ENCODE peak calls at places on chromosome 7, in nine cellular contexts. One of them, this sample, is unnamed.

GRCh38 chr7:25669954-25670841 is 441.9 kb upstream of the NPVF start:
- DNase-seq in fibroblast of lung: peak; percentile 57
- DNase-seq in heart right ventricle: no peak
- DNase-seq in endodermal cell: no peak
- DNase-seq in coronary artery: no peak
- DNase-seq in lower lobe of right lung: no peak
- DNase-seq in right lobe of liver: no peak
- DNase-seq in SK-N-MC: no peak
- DNase-seq in CD8-positive, alpha-beta T cell: no peak
- DNase-seq in this sample: no peak

GRCh38 chr7:22248111-22248809 is 108.7 kb downstream of the RAPGEF5 start:
- DNase-seq in fibroblast of lung: peak; percentile 14
- DNase-seq in heart right ventricle: no peak
- DNase-seq in endodermal cell: no peak
- DNase-seq in coronary artery: no peak
- DNase-seq in lower lobe of right lung: no peak
- DNase-seq in right lobe of liver: no peak
- DNase-seq in SK-N-MC: no peak
- DNase-seq in CD8-positive, alpha-beta T cell: no peak
- DNase-seq in this sample: no peak

GRCh38 chr7:81264116-81264515 is 345.3 kb upstream of the SEMA3C start:
- DNase-seq in fibroblast of lung: no peak
- DNase-seq in heart right ventricle: no peak
- DNase-seq in endodermal cell: no peak
- DNase-seq in coronary artery: no peak
- DNase-seq in lower lobe of right lung: no peak
- DNase-seq in right lobe of liver: no peak
- DNase-seq in SK-N-MC: no peak
- DNase-seq in CD8-positive, alpha-beta T cell: no peak
- DNase-seq in this sample: no peak

GRCh38 chr7:15433154-15433553 is 128.7 kb downstream of the AGMO start:
- DNase-seq in fibroblast of lung: no peak
- DNase-seq in heart right ventricle: no peak
- DNase-seq in endodermal cell: no peak
- DNase-seq in coronary artery: no peak
- DNase-seq in lower lobe of right lung: no peak
- DNase-seq in right lobe of liver: no peak
- DNase-seq in SK-N-MC: no peak
- DNase-seq in CD8-positive, alpha-beta T cell: no peak
- DNase-seq in this sample: no peak

GRCh38 chr7:4749798-4750197 is 25.6 kb upstream of the AP5Z1 start:
- DNase-seq in fibroblast of lung: no peak
- DNase-seq in heart right ventricle: no peak
- DNase-seq in endodermal cell: no peak
- DNase-seq in coronary artery: no peak
- DNase-seq in lower lobe of right lung: no peak
- DNase-seq in right lobe of liver: no peak
- DNase-seq in SK-N-MC: no peak
- DNase-seq in CD8-positive, alpha-beta T cell: no peak
- DNase-seq in this sample: no peak

GRCh38 chr7:95229301-95229700 is 95.0 kb downstream of the PON1 start:
- DNase-seq in fibroblast of lung: no peak
- DNase-seq in heart right ventricle: no peak
- DNase-seq in endodermal cell: peak; percentile 45
- DNase-seq in coronary artery: no peak
- DNase-seq in lower lobe of right lung: no peak
- DNase-seq in right lobe of liver: no peak
- DNase-seq in SK-N-MC: no peak
- DNase-seq in CD8-positive, alpha-beta T cell: no peak
- DNase-seq in this sample: no peak

GRCh38 chr7:105776068-105776790 is 100.2 kb downstream of the ATXN7L1 start:
- DNase-seq in fibroblast of lung: peak; percentile 98
- DNase-seq in heart right ventricle: peak; percentile 24
- DNase-seq in endodermal cell: peak; percentile 96
- DNase-seq in coronary artery: peak; percentile 75
- DNase-seq in lower lobe of right lung: no peak
- DNase-seq in right lobe of liver: no peak
- DNase-seq in SK-N-MC: no peak
- DNase-seq in CD8-positive, alpha-beta T cell: no peak
- DNase-seq in this sample: no peak

GRCh38 chr7:107157091-107157490 is 11.7 kb upstream of the HBP1 start:
- DNase-seq in fibroblast of lung: no peak
- DNase-seq in heart right ventricle: no peak
- DNase-seq in endodermal cell: no peak
- DNase-seq in coronary artery: no peak
- DNase-seq in lower lobe of right lung: no peak
- DNase-seq in right lobe of liver: no peak
- DNase-seq in SK-N-MC: no peak
- DNase-seq in CD8-positive, alpha-beta T cell: no peak
- DNase-seq in this sample: no peak

GRCh38 chr7:55018361-55019328 is at the start of gene EGFR:
- DNase-seq in fibroblast of lung: peak; percentile 81
- DNase-seq in heart right ventricle: peak; percentile 84
- DNase-seq in endodermal cell: peak; percentile 86
- DNase-seq in coronary artery: peak; percentile 91
- DNase-seq in lower lobe of right lung: peak; percentile 86
- DNase-seq in right lobe of liver: peak; percentile 91
- DNase-seq in SK-N-MC: no peak
- DNase-seq in CD8-positive, alpha-beta T cell: no peak
- DNase-seq in this sample: no peak

GRCh38 chr7:107563072-107563760 is 504 bp downstream of the COG5 start:
- DNase-seq in fibroblast of lung: no peak
- DNase-seq in heart right ventricle: no peak
- DNase-seq in endodermal cell: no peak
- DNase-seq in coronary artery: no peak
- DNase-seq in lower lobe of right lung: no peak
- DNase-seq in right lobe of liver: no peak
- DNase-seq in SK-N-MC: no peak
- DNase-seq in CD8-positive, alpha-beta T cell: no peak
- DNase-seq in this sample: no peak

GRCh38 chr7:26073041-26073440 is 79.0 kb upstream of the NFE2L3 start:
- DNase-seq in fibroblast of lung: no peak
- DNase-seq in heart right ventricle: no peak
- DNase-seq in endodermal cell: peak; percentile 63
- DNase-seq in coronary artery: no peak
- DNase-seq in lower lobe of right lung: no peak
- DNase-seq in right lobe of liver: no peak
- DNase-seq in SK-N-MC: no peak
- DNase-seq in CD8-positive, alpha-beta T cell: no peak
- DNase-seq in this sample: no peak

GRCh38 chr7:14687241-14687640 is 215.3 kb downstream of the DGKB start:
- DNase-seq in fibroblast of lung: no peak
- DNase-seq in heart right ventricle: no peak
- DNase-seq in endodermal cell: no peak
- DNase-seq in coronary artery: no peak
- DNase-seq in lower lobe of right lung: no peak
- DNase-seq in right lobe of liver: no peak
- DNase-seq in SK-N-MC: no peak
- DNase-seq in CD8-positive, alpha-beta T cell: no peak
- DNase-seq in this sample: no peak

GRCh38 chr7:128726031-128726430 is 13.1 kb upstream of the CALU start:
- DNase-seq in fibroblast of lung: no peak
- DNase-seq in heart right ventricle: no peak
- DNase-seq in endodermal cell: no peak
- DNase-seq in coronary artery: no peak
- DNase-seq in lower lobe of right lung: no peak
- DNase-seq in right lobe of liver: no peak
- DNase-seq in SK-N-MC: no peak
- DNase-seq in CD8-positive, alpha-beta T cell: no peak
- DNase-seq in this sample: no peak

DNA sequence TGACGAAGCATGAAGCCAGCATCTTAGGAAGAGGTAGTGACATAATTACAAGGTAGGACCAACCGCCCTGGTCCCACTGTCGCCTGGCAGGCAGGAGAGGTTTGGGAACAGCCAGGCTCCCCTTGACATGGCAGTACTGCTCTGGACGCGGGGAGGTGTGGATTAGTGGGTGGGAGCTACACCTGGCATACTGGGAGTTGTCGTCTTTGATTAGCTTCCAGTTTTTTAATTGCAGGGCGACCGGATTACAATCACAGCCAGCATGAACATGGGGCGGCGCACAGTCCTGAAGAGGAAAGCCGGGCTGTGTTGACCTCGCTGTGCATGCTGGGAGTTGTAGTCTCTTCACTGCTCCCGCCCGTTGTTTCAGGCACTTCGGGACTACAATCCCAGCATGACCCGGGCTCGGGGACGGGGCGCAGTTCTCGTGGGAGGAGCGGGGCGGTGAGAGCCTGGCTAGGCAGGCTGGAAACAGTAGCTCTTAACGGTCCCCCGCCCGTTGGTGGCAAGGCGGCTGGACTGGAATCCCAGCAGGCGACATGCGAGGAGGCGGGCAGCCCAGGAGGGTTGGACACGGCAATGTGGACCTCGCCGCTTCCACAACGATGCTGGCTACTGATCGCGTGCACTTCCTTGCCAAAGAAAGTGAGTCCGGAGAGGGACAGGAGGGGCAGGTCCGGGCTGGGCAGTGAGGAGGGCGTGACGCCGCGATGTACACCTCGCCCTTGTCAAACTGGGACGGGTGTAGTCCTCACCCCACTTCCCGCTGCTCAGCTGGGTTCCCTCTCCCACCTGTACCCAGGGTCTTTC is 98.0 kb upstream of the ZNF722 start:
- DNase-seq in fibroblast of lung: no peak
- DNase-seq in heart right ventricle: peak; percentile 88
- DNase-seq in endodermal cell: no peak
- DNase-seq in coronary artery: no peak
- DNase-seq in lower lobe of right lung: peak; percentile 95
- DNase-seq in right lobe of liver: peak; percentile 91
- DNase-seq in SK-N-MC: no peak
- DNase-seq in CD8-positive, alpha-beta T cell: peak; percentile 85
- DNase-seq in this sample: peak; percentile 94
- H3K27ac ChIP-seq in fibroblast of lung: no peak overlapping the region
- H3K27ac ChIP-seq in heart right ventricle: peak overlapping the region; percentile 56
- H3K27ac ChIP-seq in endodermal cell: no peak overlapping the region
- H3K27ac ChIP-seq in coronary artery: no peak overlapping the region
- H3K27ac ChIP-seq in lower lobe of right lung: peak overlapping the region; percentile 78
- H3K27ac ChIP-seq in right lobe of liver: no peak overlapping the region
- H3K27ac ChIP-seq in SK-N-MC: no peak overlapping the region
- H3K27ac ChIP-seq in CD8-positive, alpha-beta T cell: peak overlapping the region; percentile 96
- H3K27ac ChIP-seq in this sample: peak overlapping the region; percentile 68

GRCh38 chr7:130294314-130294713 is 1.4 kb downstream of the CPA4 start:
- DNase-seq in fibroblast of lung: peak; percentile 40
- DNase-seq in heart right ventricle: no peak
- DNase-seq in endodermal cell: no peak
- DNase-seq in coronary artery: no peak
- DNase-seq in lower lobe of right lung: no peak
- DNase-seq in right lobe of liver: no peak
- DNase-seq in SK-N-MC: no peak
- DNase-seq in CD8-positive, alpha-beta T cell: no peak
- DNase-seq in this sample: no peak

GRCh38 chr7:130293521-130293920 is 560 bp downstream of the CPA4 start:
- DNase-seq in fibroblast of lung: no peak
- DNase-seq in heart right ventricle: no peak
- DNase-seq in endodermal cell: no peak
- DNase-seq in coronary artery: no peak
- DNase-seq in lower lobe of right lung: no peak
- DNase-seq in right lobe of liver: no peak
- DNase-seq in SK-N-MC: no peak
- DNase-seq in CD8-positive, alpha-beta T cell: no peak
- DNase-seq in this sample: no peak

GRCh38 chr7:130289478-130289877 is 3.5 kb upstream of the CPA4 start:
- DNase-seq in fibroblast of lung: no peak
- DNase-seq in heart right ventricle: no peak
- DNase-seq in endodermal cell: no peak
- DNase-seq in coronary artery: no peak
- DNase-seq in lower lobe of right lung: no peak
- DNase-seq in right lobe of liver: no peak
- DNase-seq in SK-N-MC: no peak
- DNase-seq in CD8-positive, alpha-beta T cell: no peak
- DNase-seq in this sample: no peak

GRCh38 chr7:130290745-130291144 is 2.2 kb upstream of the CPA4 start:
- DNase-seq in fibroblast of lung: peak; percentile 33
- DNase-seq in heart right ventricle: no peak
- DNase-seq in endodermal cell: no peak
- DNase-seq in coronary artery: no peak
- DNase-seq in lower lobe of right lung: no peak
- DNase-seq in right lobe of liver: no peak
- DNase-seq in SK-N-MC: no peak
- DNase-seq in CD8-positive, alpha-beta T cell: no peak
- DNase-seq in this sample: no peak

GRCh38 chr7:130292682-130293257 is at the start of gene CPA4:
- DNase-seq in fibroblast of lung: peak; percentile 94
- DNase-seq in heart right ventricle: no peak
- DNase-seq in endodermal cell: no peak
- DNase-seq in coronary artery: no peak
- DNase-seq in lower lobe of right lung: no peak
- DNase-seq in right lobe of liver: no peak
- DNase-seq in SK-N-MC: no peak
- DNase-seq in CD8-positive, alpha-beta T cell: no peak
- DNase-seq in this sample: no peak
- H3K27ac ChIP-seq in fibroblast of lung: peak within 1 kb of the TSS; percentile 43
- H3K27ac ChIP-seq in heart right ventricle: no peak within 1 kb of the TSS
- H3K27ac ChIP-seq in endodermal cell: no peak within 1 kb of the TSS
- H3K27ac ChIP-seq in coronary artery: peak within 1 kb of the TSS; percentile 69
- H3K27ac ChIP-seq in lower lobe of right lung: no peak within 1 kb of the TSS
- H3K27ac ChIP-seq in right lobe of liver: no peak within 1 kb of the TSS
- H3K27ac ChIP-seq in SK-N-MC: no peak within 1 kb of the TSS
- H3K27ac ChIP-seq in CD8-positive, alpha-beta T cell: no peak within 1 kb of the TSS
- H3K27ac ChIP-seq in this sample: no peak within 1 kb of the TSS

DNA sequence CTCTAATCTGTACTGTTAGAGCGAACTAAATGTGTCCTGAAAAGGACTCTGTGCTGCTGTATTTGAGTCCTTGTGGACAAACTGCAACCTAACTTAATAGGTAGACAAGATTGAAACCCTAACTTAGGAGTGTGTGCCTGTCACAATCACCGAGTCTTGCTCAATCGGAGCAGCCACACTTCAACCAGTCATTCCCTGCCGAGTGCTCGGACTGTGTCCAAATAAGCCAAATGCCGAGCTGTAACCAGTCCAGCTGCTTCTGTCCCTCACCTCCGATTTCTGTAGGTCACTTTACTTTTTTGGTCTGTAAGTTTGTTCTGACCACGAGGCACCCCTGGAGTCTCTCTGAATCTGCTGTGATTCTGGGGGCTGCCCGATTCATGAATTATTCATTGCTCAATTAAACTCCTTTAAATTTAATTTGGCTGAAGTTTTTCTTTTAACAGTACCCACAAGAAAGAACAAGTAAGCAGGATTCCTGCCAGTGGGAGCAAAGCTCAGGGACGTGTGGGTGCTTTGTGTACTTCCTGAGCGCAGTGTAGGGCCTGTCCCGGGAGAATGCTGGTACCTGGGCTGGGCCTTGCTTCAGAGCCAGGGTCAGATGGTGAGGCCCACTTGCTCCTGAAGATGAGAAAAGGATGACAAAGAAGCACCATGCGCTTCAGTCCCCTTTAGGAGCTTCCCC is 140.1 kb downstream of the ACTR3B start:
- DNase-seq in fibroblast of lung: peak; percentile 55
- DNase-seq in heart right ventricle: peak; percentile 54
- DNase-seq in endodermal cell: no peak
- DNase-seq in coronary artery: no peak
- DNase-seq in lower lobe of right lung: peak; percentile 76
- DNase-seq in right lobe of liver: peak; percentile 75
- DNase-seq in SK-N-MC: no peak
- DNase-seq in CD8-positive, alpha-beta T cell: no peak
- DNase-seq in this sample: no peak
- H3K27ac ChIP-seq in fibroblast of lung: no peak overlapping the region
- H3K27ac ChIP-seq in heart right ventricle: peak overlapping the region; percentile 79
- H3K27ac ChIP-seq in endodermal cell: no peak overlapping the region
- H3K27ac ChIP-seq in coronary artery: no peak overlapping the region
- H3K27ac ChIP-seq in lower lobe of right lung: peak overlapping the region; percentile 49
- H3K27ac ChIP-seq in right lobe of liver: peak overlapping the region; percentile 28
- H3K27ac ChIP-seq in SK-N-MC: no peak overlapping the region
- H3K27ac ChIP-seq in CD8-positive, alpha-beta T cell: no peak overlapping the region
- H3K27ac ChIP-seq in this sample: no peak overlapping the region

GRCh38 chr7:87317691-87318245 is 27.7 kb upstream of the CROT start:
- DNase-seq in fibroblast of lung: no peak
- DNase-seq in heart right ventricle: no peak
- DNase-seq in endodermal cell: no peak
- DNase-seq in coronary artery: no peak
- DNase-seq in lower lobe of right lung: no peak
- DNase-seq in right lobe of liver: no peak
- DNase-seq in SK-N-MC: no peak
- DNase-seq in CD8-positive, alpha-beta T cell: no peak
- DNase-seq in this sample: no peak
- H3K27ac ChIP-seq in fibroblast of lung: peak overlapping the region; percentile 37
- H3K27ac ChIP-seq in heart right ventricle: no peak overlapping the region
- H3K27ac ChIP-seq in endodermal cell: no peak overlapping the region
- H3K27ac ChIP-seq in coronary artery: no peak overlapping the region
- H3K27ac ChIP-seq in lower lobe of right lung: no peak overlapping the region
- H3K27ac ChIP-seq in right lobe of liver: no peak overlapping the region
- H3K27ac ChIP-seq in SK-N-MC: no peak overlapping the region
- H3K27ac ChIP-seq in CD8-positive, alpha-beta T cell: no peak overlapping the region
- H3K27ac ChIP-seq in this sample: no peak overlapping the region